ENCODE peak calls at places on chromosomes 1 and 21, in four cellular contexts. Z is NB4, A is K562, V is endothelial cell of umbilical vein. C is an unnamed sample.

GRCh38 chr1:6502000-6502891 is 10.8 kb upstream of the PLEKHG5 start:
- DNase-seq in V (peak; percentile 45), Z (peak; percentile 80), A (no peak), C (no peak)

GRCh38 chr21:41659791-41660560 is 106.9 kb downstream of the RIPK4 start:
- DNase-seq in Z (peak; percentile 48), V (no peak), A (peak; percentile 28), C (no peak)

GRCh38 chr1:209607102-209607794 is 23.7 kb downstream of the CAMK1G start:
- DNase-seq in A (no peak), Z (no peak), V (no peak), C (peak; percentile 70)

GRCh38 chr1:53412285-53413174 is 46.7 kb upstream of the DMRTB1 start:
- DNase-seq in A (no peak), V (no peak), Z (no peak), C (no peak)

GRCh38 chr1:32334864-32335618 is 992 bp downstream of the MARCKSL1 start:
- DNase-seq in Z (peak; percentile 73), V (peak; percentile 41), A (peak; percentile 89), C (peak; percentile 26)

GRCh38 chr1:235996048-235996785 is 68.7 kb downstream of the NID1 start:
- DNase-seq in A (no peak), V (no peak), Z (no peak), C (no peak)

GRCh38 chr21:46146856-46147255 is 8.5 kb downstream of the FTCD start:
- DNase-seq in V (no peak), Z (no peak), A (no peak), C (no peak)

GRCh38 chr1:183070923-183071618 is 47.9 kb downstream of the LAMC1 start:
- DNase-seq in A (no peak), Z (peak; percentile 86), V (peak; percentile 94), C (no peak)

GRCh38 chr1:147579532-147580199 is 38.4 kb downstream of the BCL9 start:
- DNase-seq in V (no peak), A (no peak), Z (no peak), C (peak; percentile 12)

GRCh38 chr1:118154220-118154619 is 30.8 kb downstream of the SPAG17 start:
- DNase-seq in V (no peak), Z (peak; percentile 17), A (no peak), C (peak; percentile 1)

GRCh38 chr1:109655624-109656519 is at the start of gene GSTM4:
- DNase-seq in Z (peak; percentile 93), V (peak; percentile 69), A (peak; percentile 95), C (peak; percentile 53)

GRCh38 chr1:172338295-172338735 is 82.2 kb upstream of the C1orf105 start:
- DNase-seq in V (no peak), Z (no peak), A (no peak), C (no peak)

GRCh38 chr1:161905269-161905884 is 118.3 kb downstream of the OLFML2B start:
- DNase-seq in V (peak; percentile 37), Z (peak; percentile 34), A (peak; percentile 48), C (peak; percentile 50)

GRCh38 chr1:203557958-203558760 is 64.2 kb downstream of the OPTC start:
- DNase-seq in A (no peak), V (peak; percentile 32), Z (peak; percentile 70), C (peak; percentile 76)

GRCh38 chr1:16975211-16975610 is 5.2 kb downstream of the MFAP2 start:
- DNase-seq in V (no peak), Z (no peak), A (no peak), C (no peak)

GRCh38 chr1:77081834-77082233 is 137.4 kb downstream of the PIGK start:
- DNase-seq in V (no peak), A (no peak), Z (no peak), C (no peak)

DNA sequence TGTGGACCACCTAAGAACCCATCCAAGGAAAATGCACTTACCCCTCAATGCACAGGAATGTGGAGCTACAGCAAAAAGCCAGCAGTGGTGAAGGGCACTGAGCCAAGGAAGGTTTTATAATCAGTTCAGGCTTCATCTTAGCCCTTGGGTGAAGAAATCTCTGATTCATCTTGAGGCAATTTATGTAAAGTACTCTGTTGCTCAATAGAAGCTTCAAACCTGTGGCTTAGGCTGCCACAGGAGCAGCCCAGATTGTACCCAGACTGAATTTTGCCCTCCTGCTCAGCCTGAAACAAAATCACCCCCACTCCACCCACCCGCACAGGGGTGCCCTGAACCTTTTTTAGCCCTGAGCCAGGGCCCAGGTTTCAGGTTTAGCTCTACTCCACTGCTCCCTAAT is at the start of gene S100A12:
- DNase-seq in A (no peak), V (no peak), Z (peak; percentile 76), C (no peak)
- TF ChIP-seq MYC in A (no peak), V (no peak), Z (peak; percentile 15), C (no peak)

GRCh38 chr1:92792340-92792782 is 7.5 kb upstream of the EVI5 start:
- DNase-seq in A (peak; percentile 24), Z (no peak), V (peak; percentile 75), C (peak; percentile 22)
- TF ChIP-seq MYC in A (no peak), Z (no peak), V (no peak), C (no peak)

GRCh38 chr1:89780721-89781120 is 40.1 kb upstream of the LRRC8D start:
- DNase-seq in Z (peak; percentile 73), V (peak; percentile 61), A (no peak), C (peak; percentile 69)

GRCh38 chr1:89786628-89787214 is 34.1 kb upstream of the LRRC8D start:
- DNase-seq in V (no peak), A (no peak), Z (no peak), C (no peak)

GRCh38 chr1:89779541-89779940 is 41.3 kb upstream of the LRRC8D start:
- DNase-seq in Z (no peak), A (no peak), V (no peak), C (no peak)

GRCh38 chr1:89781494-89782126 is 39.2 kb upstream of the LRRC8D start:
- DNase-seq in V (no peak), Z (no peak), A (no peak), C (no peak)
- TF ChIP-seq MYC in V (no peak), Z (no peak), A (no peak), C (no peak)

DNA sequence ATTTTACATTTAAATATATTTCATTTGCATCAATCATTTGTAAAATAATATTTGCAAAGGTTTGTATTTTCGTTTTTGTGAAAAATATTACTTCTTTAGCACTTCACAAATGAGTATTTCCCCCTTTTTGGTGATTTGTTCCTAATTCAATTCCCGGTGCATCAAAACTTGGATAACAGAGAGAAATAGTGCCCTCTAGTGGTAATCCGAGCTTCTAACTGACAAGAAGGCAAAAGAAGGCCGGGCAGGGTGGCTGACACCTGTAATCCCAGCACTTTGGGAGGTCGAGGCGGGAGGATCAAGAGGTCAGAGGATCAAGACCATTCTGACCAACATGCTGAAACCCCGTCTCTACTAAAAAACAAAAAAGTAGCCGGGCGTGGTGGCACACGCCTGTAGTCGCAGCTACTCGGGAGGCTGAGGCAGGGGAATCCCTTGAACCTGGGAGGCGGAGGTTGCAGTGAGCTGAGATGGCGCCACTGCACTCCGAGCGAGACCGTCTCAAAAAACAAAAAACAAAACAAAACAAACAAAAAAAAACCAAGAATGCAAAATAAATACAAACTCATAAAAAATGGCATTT is 137.7 kb downstream of the COL11A1 start:
- DNase-seq in V (peak; percentile 42), A (peak; percentile 6), Z (peak; percentile 62), C (peak; percentile 10)
- TF ChIP-seq MYC in V (no peak), A (no peak), Z (no peak), C (no peak)

C was measured in A549.